ENCODE peak calls at places on chromosomes 5 and 9, in six cellular contexts. One of them, this sample, is unnamed.

GRCh38 chr5:54873696-54874095 is 111.7 kb downstream of the ESM1 start:
- DNase-seq in AG04450: no peak
- DNase-seq in ovary: no peak
- DNase-seq in foreskin fibroblast: no peak
- DNase-seq in progenitor cell of endocrine pancreas: no peak
- DNase-seq in cardiac fibroblast: peak
- DNase-seq in this sample: no peak

GRCh38 chr9:111411266-111411665 is 72.9 kb downstream of the ECPAS start:
- DNase-seq in AG04450: no peak
- DNase-seq in ovary: no peak
- DNase-seq in foreskin fibroblast: no peak
- DNase-seq in progenitor cell of endocrine pancreas: no peak
- DNase-seq in cardiac fibroblast: no peak
- DNase-seq in this sample: no peak

GRCh38 chr5:179212870-179213269 is 132.4 kb downstream of the ADAMTS2 start:
- DNase-seq in AG04450: no peak
- DNase-seq in ovary: no peak
- DNase-seq in foreskin fibroblast: peak
- DNase-seq in progenitor cell of endocrine pancreas: no peak
- DNase-seq in cardiac fibroblast: no peak
- DNase-seq in this sample: no peak

GRCh38 chr5:128036961-128037360 is 46.6 kb upstream of the SLC12A2 start:
- DNase-seq in AG04450: no peak
- DNase-seq in ovary: no peak
- DNase-seq in foreskin fibroblast: no peak
- DNase-seq in progenitor cell of endocrine pancreas: no peak
- DNase-seq in cardiac fibroblast: peak
- DNase-seq in this sample: no peak

GRCh38 chr5:66143473-66144073 is 527 bp upstream of the SREK1 start:
- DNase-seq in AG04450: no peak
- DNase-seq in ovary: no peak
- DNase-seq in foreskin fibroblast: no peak
- DNase-seq in progenitor cell of endocrine pancreas: no peak
- DNase-seq in cardiac fibroblast: no peak
- DNase-seq in this sample: no peak

GRCh38 chr5:43917925-43918324 is 314.9 kb downstream of the NNT start:
- DNase-seq in AG04450: no peak
- DNase-seq in ovary: no peak
- DNase-seq in foreskin fibroblast: no peak
- DNase-seq in progenitor cell of endocrine pancreas: no peak
- DNase-seq in cardiac fibroblast: no peak
- DNase-seq in this sample: no peak

GRCh38 chr9:109001275-109001676 is 12.0 kb downstream of the CTNNAL1 start:
- DNase-seq in AG04450: no peak
- DNase-seq in ovary: no peak
- DNase-seq in foreskin fibroblast: peak
- DNase-seq in progenitor cell of endocrine pancreas: no peak
- DNase-seq in cardiac fibroblast: peak
- DNase-seq in this sample: no peak

GRCh38 chr9:132244582-132245455 is 83.0 kb downstream of the NTNG2 start:
- DNase-seq in AG04450: no peak
- DNase-seq in ovary: peak
- DNase-seq in foreskin fibroblast: no peak
- DNase-seq in progenitor cell of endocrine pancreas: no peak
- DNase-seq in cardiac fibroblast: peak
- DNase-seq in this sample: no peak

GRCh38 chr9:4839470-4839912 is 46.7 kb downstream of the RCL1 start:
- DNase-seq in AG04450: no peak
- DNase-seq in ovary: no peak
- DNase-seq in foreskin fibroblast: peak
- DNase-seq in progenitor cell of endocrine pancreas: no peak
- DNase-seq in cardiac fibroblast: no peak
- DNase-seq in this sample: no peak

GRCh38 chr9:89678394-89679005 is 73.7 kb downstream of the GADD45G start:
- DNase-seq in AG04450: no peak
- DNase-seq in ovary: no peak
- DNase-seq in foreskin fibroblast: no peak
- DNase-seq in progenitor cell of endocrine pancreas: no peak
- DNase-seq in cardiac fibroblast: no peak
- DNase-seq in this sample: no peak

GRCh38 chr9:124014355-124015026 is 2.9 kb downstream of the LHX2 start:
- DNase-seq in AG04450: no peak
- DNase-seq in ovary: no peak
- DNase-seq in foreskin fibroblast: no peak
- DNase-seq in progenitor cell of endocrine pancreas: no peak
- DNase-seq in cardiac fibroblast: no peak
- DNase-seq in this sample: no peak

GRCh38 chr5:83563631-83564030 is 92.1 kb downstream of the VCAN start:
- DNase-seq in AG04450: no peak
- DNase-seq in ovary: no peak
- DNase-seq in foreskin fibroblast: no peak
- DNase-seq in progenitor cell of endocrine pancreas: no peak
- DNase-seq in cardiac fibroblast: no peak
- DNase-seq in this sample: no peak

GRCh38 chr9:85900504-85901201 is 40.3 kb upstream of the NAA35 start:
- DNase-seq in AG04450: peak
- DNase-seq in ovary: no peak
- DNase-seq in foreskin fibroblast: peak
- DNase-seq in progenitor cell of endocrine pancreas: no peak
- DNase-seq in cardiac fibroblast: peak
- DNase-seq in this sample: peak

GRCh38 chr9:70318002-70318401 is 59.2 kb downstream of the SMC5 start:
- DNase-seq in AG04450: no peak
- DNase-seq in ovary: no peak
- DNase-seq in foreskin fibroblast: no peak
- DNase-seq in progenitor cell of endocrine pancreas: no peak
- DNase-seq in cardiac fibroblast: no peak
- DNase-seq in this sample: peak

GRCh38 chr9:112112519-112112918 is 62.6 kb downstream of the SUSD1 start:
- DNase-seq in AG04450: peak
- DNase-seq in ovary: no peak
- DNase-seq in foreskin fibroblast: peak
- DNase-seq in progenitor cell of endocrine pancreas: no peak
- DNase-seq in cardiac fibroblast: peak
- DNase-seq in this sample: no peak

GRCh38 chr9:95980262-95981125 is 105.0 kb downstream of the ERCC6L2 start:
- DNase-seq in AG04450: no peak
- DNase-seq in ovary: no peak
- DNase-seq in foreskin fibroblast: peak
- DNase-seq in progenitor cell of endocrine pancreas: no peak
- DNase-seq in cardiac fibroblast: peak
- DNase-seq in this sample: no peak

GRCh38 chr5:375921-376871 is 54.7 kb downstream of the AHRR start:
- DNase-seq in AG04450: no peak
- DNase-seq in ovary: no peak
- DNase-seq in foreskin fibroblast: no peak
- DNase-seq in progenitor cell of endocrine pancreas: peak
- DNase-seq in cardiac fibroblast: no peak
- DNase-seq in this sample: no peak

GRCh38 chr5:57499262-57500050 is 16.8 kb upstream of the ACTBL2 start:
- DNase-seq in AG04450: no peak
- DNase-seq in ovary: no peak
- DNase-seq in foreskin fibroblast: peak
- DNase-seq in progenitor cell of endocrine pancreas: no peak
- DNase-seq in cardiac fibroblast: peak
- DNase-seq in this sample: peak

DNA sequence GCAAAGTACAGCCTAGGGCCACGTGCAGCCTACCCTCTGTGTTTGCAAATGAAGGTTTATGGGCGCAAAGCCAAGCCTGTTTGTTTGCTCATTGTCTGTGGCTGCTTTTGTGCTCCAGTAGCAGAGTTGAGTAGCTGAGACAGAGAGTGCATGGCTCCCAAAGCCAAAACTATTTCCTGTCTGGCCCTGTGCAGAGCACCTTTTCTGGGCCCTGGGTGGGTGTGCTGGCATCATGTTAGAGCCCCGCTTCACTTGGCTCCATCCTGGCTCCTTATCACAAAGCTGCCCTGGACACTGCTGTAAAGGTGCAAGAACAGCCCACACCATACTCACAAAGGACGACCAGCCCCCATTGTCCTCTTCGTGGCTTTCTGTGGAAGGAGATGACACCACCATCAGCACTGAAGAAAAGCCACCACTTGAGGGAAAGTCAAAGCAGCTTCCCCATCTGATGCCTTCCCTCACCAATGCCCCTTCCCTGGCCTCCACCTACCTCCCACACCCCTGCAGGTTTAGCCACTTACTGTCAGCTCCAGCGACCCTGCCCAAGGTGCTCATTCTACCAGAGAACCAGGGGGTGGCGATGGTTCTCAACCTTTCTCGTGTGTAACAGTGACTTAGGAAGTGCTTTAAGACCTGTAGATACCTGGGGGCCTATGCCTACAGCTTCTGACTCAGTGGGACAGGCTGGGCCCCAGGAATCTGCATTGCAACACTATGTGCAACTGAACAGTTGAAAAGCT is 23.4 kb downstream of the LCP2 start:
- DNase-seq in AG04450: no peak
- DNase-seq in ovary: no peak
- DNase-seq in foreskin fibroblast: no peak
- DNase-seq in progenitor cell of endocrine pancreas: no peak
- DNase-seq in cardiac fibroblast: peak
- DNase-seq in this sample: peak
- TF ChIP-seq CTCF in AG04450: no peak
- TF ChIP-seq CTCF in ovary: no peak
- TF ChIP-seq CTCF in foreskin fibroblast: no peak
- TF ChIP-seq CTCF in progenitor cell of endocrine pancreas: peak
- TF ChIP-seq CTCF in cardiac fibroblast: peak
- TF ChIP-seq CTCF in this sample: no peak

DNA sequence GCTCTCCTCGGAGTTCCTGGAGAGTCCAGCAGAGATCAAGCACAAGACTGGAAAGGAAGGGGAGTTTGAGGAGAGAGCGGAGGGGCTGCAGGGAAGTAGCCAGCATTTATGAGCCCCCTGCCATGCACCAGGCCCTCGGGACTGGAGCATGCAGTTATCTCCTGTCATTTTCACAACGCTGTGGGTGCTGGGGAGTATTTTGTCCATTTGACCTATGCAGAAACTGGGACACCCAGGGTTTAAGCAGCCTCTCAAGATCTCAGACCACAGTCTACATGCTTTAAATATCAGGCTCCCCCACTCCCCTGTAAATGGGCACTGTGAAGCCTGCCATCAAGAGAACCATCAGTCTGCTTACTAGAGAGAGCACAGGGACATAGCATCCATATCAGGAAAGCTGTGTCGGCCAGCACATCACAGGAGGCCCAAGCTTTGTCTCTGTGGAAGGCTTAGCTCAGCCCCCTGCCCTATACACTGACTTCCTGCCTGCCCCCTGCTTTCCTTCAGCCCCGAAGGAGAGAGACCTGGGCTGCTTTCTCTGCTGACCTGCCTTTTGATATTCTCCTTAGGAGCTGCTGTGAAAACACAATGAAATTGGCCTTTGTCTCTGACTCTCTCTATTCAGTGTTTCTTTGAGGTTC is 7.3 kb downstream of the FOXI1 start:
- DNase-seq in AG04450: no peak
- DNase-seq in ovary: no peak
- DNase-seq in foreskin fibroblast: no peak
- DNase-seq in progenitor cell of endocrine pancreas: no peak
- DNase-seq in cardiac fibroblast: no peak
- DNase-seq in this sample: no peak
- TF ChIP-seq CTCF in AG04450: no peak
- TF ChIP-seq CTCF in ovary: no peak
- TF ChIP-seq CTCF in foreskin fibroblast: no peak
- TF ChIP-seq CTCF in progenitor cell of endocrine pancreas: no peak
- TF ChIP-seq CTCF in cardiac fibroblast: no peak
- TF ChIP-seq CTCF in this sample: no peak

GRCh38 chr5:169810542-169810941 is 169.8 kb downstream of the INSYN2B start:
- DNase-seq in AG04450: no peak
- DNase-seq in ovary: no peak
- DNase-seq in foreskin fibroblast: no peak
- DNase-seq in progenitor cell of endocrine pancreas: no peak
- DNase-seq in cardiac fibroblast: no peak
- DNase-seq in this sample: no peak

GRCh38 chr5:169812786-169813185 is 167.5 kb downstream of the INSYN2B start:
- DNase-seq in AG04450: no peak
- DNase-seq in ovary: no peak
- DNase-seq in foreskin fibroblast: peak
- DNase-seq in progenitor cell of endocrine pancreas: no peak
- DNase-seq in cardiac fibroblast: no peak
- DNase-seq in this sample: no peak

GRCh38 chr5:169811023-169811422 is 169.3 kb downstream of the INSYN2B start:
- DNase-seq in AG04450: no peak
- DNase-seq in ovary: no peak
- DNase-seq in foreskin fibroblast: no peak
- DNase-seq in progenitor cell of endocrine pancreas: no peak
- DNase-seq in cardiac fibroblast: no peak
- DNase-seq in this sample: no peak

GRCh38 chr5:169814045-169814444 is 166.2 kb downstream of the INSYN2B start:
- DNase-seq in AG04450: no peak
- DNase-seq in ovary: no peak
- DNase-seq in foreskin fibroblast: no peak
- DNase-seq in progenitor cell of endocrine pancreas: no peak
- DNase-seq in cardiac fibroblast: no peak
- DNase-seq in this sample: no peak

DNA sequence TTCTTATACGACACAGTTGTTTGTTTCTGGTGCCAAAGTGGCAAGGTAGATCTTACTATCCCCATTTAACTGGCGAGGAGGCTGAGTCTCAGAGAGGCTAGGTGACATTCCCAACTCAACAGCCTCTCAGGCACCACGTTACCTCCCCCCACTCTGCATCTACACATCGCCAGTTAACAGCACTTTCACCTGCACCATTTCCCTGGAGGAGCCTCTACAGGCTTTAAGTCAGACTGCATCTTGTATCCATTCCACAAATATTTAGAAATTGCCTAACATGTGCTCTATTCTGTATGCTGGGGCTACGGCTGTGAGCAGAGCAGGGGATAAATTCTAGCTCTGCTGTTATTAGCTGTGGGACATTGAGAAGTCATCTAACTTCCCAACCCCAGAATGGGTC is 168.6 kb downstream of the INSYN2B start:
- DNase-seq in AG04450: no peak
- DNase-seq in ovary: no peak
- DNase-seq in foreskin fibroblast: no peak
- DNase-seq in progenitor cell of endocrine pancreas: no peak
- DNase-seq in cardiac fibroblast: no peak
- DNase-seq in this sample: no peak
- TF ChIP-seq CTCF in AG04450: no peak
- TF ChIP-seq CTCF in ovary: no peak
- TF ChIP-seq CTCF in foreskin fibroblast: no peak
- TF ChIP-seq CTCF in progenitor cell of endocrine pancreas: no peak
- TF ChIP-seq CTCF in cardiac fibroblast: no peak
- TF ChIP-seq CTCF in this sample: no peak

DNA sequence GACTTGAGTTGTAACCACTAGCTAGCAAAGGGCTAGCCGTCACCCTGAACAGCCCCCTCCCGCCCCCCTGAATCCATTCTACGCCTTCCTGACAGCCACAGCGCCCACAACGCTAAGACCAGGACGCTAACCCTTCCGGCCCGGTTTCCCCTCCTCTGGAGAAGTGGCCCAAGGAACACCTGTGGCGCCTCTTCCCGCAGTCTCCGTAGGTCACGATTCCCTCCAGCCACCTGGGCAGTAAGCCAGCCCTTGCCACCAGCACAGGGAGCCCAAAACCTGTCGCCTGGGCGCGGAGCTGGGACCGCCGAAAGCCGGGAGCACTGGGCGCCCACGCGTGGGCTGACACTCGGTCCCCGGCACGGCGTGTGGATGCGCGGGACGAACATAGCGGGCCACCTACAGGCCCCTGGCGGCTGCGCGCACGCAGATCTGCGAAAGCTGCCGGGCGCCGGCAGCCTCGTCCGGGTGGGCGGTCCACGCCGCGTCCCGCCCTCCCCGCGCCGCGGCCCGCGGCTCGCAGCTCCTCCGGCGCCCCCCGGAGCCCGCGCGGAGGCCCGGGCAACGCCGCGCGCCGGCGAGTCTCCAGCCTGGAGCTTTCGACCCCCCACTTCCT is 596 bp downstream of the IRF1 start:
- DNase-seq in AG04450: no peak
- DNase-seq in ovary: peak
- DNase-seq in foreskin fibroblast: peak
- DNase-seq in progenitor cell of endocrine pancreas: no peak
- DNase-seq in cardiac fibroblast: peak
- DNase-seq in this sample: no peak
- TF ChIP-seq CTCF in AG04450: peak
- TF ChIP-seq CTCF in ovary: peak
- TF ChIP-seq CTCF in foreskin fibroblast: peak
- TF ChIP-seq CTCF in progenitor cell of endocrine pancreas: peak
- TF ChIP-seq CTCF in cardiac fibroblast: no peak
- TF ChIP-seq CTCF in this sample: peak